ENCODE peak calls at places on chromosomes 1 and 21, in four cellular contexts. One of them, this sample, is unnamed.

GRCh38 chr1:243748706-243749283 is 101.2 kb downstream of the AKT3 start:
- DNase-seq in AG04450: peak; percentile 65
- DNase-seq in cardiac muscle cell: peak; percentile 78
- DNase-seq in hepatocyte: peak; percentile 80
- DNase-seq in this sample: peak; percentile 77

GRCh38 chr1:214662386-214662785 is 59.4 kb downstream of the CENPF start:
- DNase-seq in AG04450: no peak
- DNase-seq in cardiac muscle cell: no peak
- DNase-seq in hepatocyte: no peak
- DNase-seq in this sample: no peak

GRCh38 chr21:16330340-16331319 is 600.8 kb downstream of the USP25 start:
- DNase-seq in hepatocyte: peak; percentile 85
- DNase-seq in cardiac muscle cell: peak; percentile 89
- DNase-seq in AG04450: peak; percentile 44
- DNase-seq in this sample: peak; percentile 39

GRCh38 chr1:6638226-6638625 is 13.6 kb downstream of the THAP3 start:
- DNase-seq in hepatocyte: no peak
- DNase-seq in cardiac muscle cell: no peak
- DNase-seq in AG04450: peak; percentile 49
- DNase-seq in this sample: no peak

GRCh38 chr1:41626616-41627375 is 142.3 kb upstream of the EDN2 start:
- DNase-seq in cardiac muscle cell: no peak
- DNase-seq in hepatocyte: no peak
- DNase-seq in AG04450: no peak
- DNase-seq in this sample: no peak

GRCh38 chr1:26119892-26120608 is 8.4 kb downstream of the PDIK1L start:
- DNase-seq in cardiac muscle cell: no peak
- DNase-seq in hepatocyte: no peak
- DNase-seq in AG04450: no peak
- DNase-seq in this sample: no peak

GRCh38 chr1:181390350-181391080 is 92.8 kb upstream of the CACNA1E start:
- DNase-seq in hepatocyte: no peak
- DNase-seq in cardiac muscle cell: no peak
- DNase-seq in AG04450: no peak
- DNase-seq in this sample: peak; percentile 22

GRCh38 chr1:18557621-18558465 is 72.8 kb upstream of the PAX7 start:
- DNase-seq in hepatocyte: peak; percentile 60
- DNase-seq in cardiac muscle cell: peak; percentile 54
- DNase-seq in AG04450: no peak
- DNase-seq in this sample: no peak

GRCh38 chr21:38751379-38752050 is 54.2 kb upstream of the ETS2 start:
- DNase-seq in hepatocyte: no peak
- DNase-seq in AG04450: no peak
- DNase-seq in cardiac muscle cell: no peak
- DNase-seq in this sample: no peak

GRCh38 chr1:65497276-65497830 is 76.9 kb downstream of the LEPR start:
- DNase-seq in AG04450: no peak
- DNase-seq in cardiac muscle cell: no peak
- DNase-seq in hepatocyte: no peak
- DNase-seq in this sample: no peak

GRCh38 chr21:37145635-37146111 is 72.6 kb downstream of the TTC3 start:
- DNase-seq in hepatocyte: no peak
- DNase-seq in cardiac muscle cell: no peak
- DNase-seq in AG04450: no peak
- DNase-seq in this sample: no peak

GRCh38 chr1:156154317-156154749 is 948 bp downstream of the SEMA4A start:
- DNase-seq in hepatocyte: no peak
- DNase-seq in cardiac muscle cell: no peak
- DNase-seq in AG04450: no peak
- DNase-seq in this sample: no peak

GRCh38 chr1:111837398-111837797 is 81.7 kb downstream of the DDX20 start:
- DNase-seq in cardiac muscle cell: no peak
- DNase-seq in AG04450: no peak
- DNase-seq in hepatocyte: no peak
- DNase-seq in this sample: no peak

GRCh38 chr1:111843177-111843576 is 87.5 kb downstream of the DDX20 start:
- DNase-seq in AG04450: no peak
- DNase-seq in hepatocyte: no peak
- DNase-seq in cardiac muscle cell: no peak
- DNase-seq in this sample: no peak

GRCh38 chr1:111842411-111842810 is 86.7 kb downstream of the DDX20 start:
- DNase-seq in hepatocyte: no peak
- DNase-seq in cardiac muscle cell: no peak
- DNase-seq in AG04450: no peak
- DNase-seq in this sample: no peak

GRCh38 chr1:111841746-111842145 is 86.0 kb downstream of the DDX20 start:
- DNase-seq in hepatocyte: no peak
- DNase-seq in AG04450: no peak
- DNase-seq in cardiac muscle cell: no peak
- DNase-seq in this sample: no peak

GRCh38 chr1:111841189-111841588 is 85.5 kb downstream of the DDX20 start:
- DNase-seq in cardiac muscle cell: no peak
- DNase-seq in AG04450: no peak
- DNase-seq in hepatocyte: no peak
- DNase-seq in this sample: no peak
- H3K27ac ChIP-seq in cardiac muscle cell: no peak overlapping the region
- H3K27ac ChIP-seq in AG04450: no peak overlapping the region
- H3K27ac ChIP-seq in hepatocyte: no peak overlapping the region
- H3K27ac ChIP-seq in this sample: no peak overlapping the region

GRCh38 chr1:201022178-201022823 is 1.2 kb downstream of the KIF21B start:
- DNase-seq in hepatocyte: no peak
- DNase-seq in cardiac muscle cell: no peak
- DNase-seq in AG04450: no peak
- DNase-seq in this sample: no peak

GRCh38 chr1:201021333-201022177 is 2.0 kb downstream of the KIF21B start:
- DNase-seq in cardiac muscle cell: no peak
- DNase-seq in AG04450: no peak
- DNase-seq in hepatocyte: no peak
- DNase-seq in this sample: no peak

GRCh38 chr1:201022824-201023516 is 544 bp downstream of the KIF21B start:
- DNase-seq in cardiac muscle cell: no peak
- DNase-seq in hepatocyte: no peak
- DNase-seq in AG04450: no peak
- DNase-seq in this sample: peak; percentile 54

GRCh38 chr1:201024251-201024998 is 911 bp upstream of the KIF21B start:
- DNase-seq in AG04450: no peak
- DNase-seq in cardiac muscle cell: no peak
- DNase-seq in hepatocyte: no peak
- DNase-seq in this sample: no peak

DNA sequence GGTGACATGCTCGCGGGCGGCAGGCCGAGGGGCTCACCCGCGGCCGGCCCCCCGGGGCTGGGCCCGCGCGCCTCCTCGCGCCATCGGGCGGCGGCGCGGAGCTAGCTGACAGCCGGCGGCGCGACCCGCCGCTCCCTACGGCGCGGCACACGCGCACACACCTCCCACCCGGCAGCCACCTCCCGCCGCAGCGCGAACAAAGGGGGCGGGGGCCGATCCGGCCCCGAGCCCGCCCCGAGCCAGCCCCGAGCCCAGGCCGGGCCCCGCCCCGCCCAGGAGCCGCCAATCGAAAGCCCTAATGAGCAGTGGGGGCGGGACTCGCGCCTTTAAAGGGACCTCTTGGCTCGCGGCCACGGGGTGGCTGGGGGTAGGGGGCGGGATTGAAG is at the start of gene KIF21B:
- DNase-seq in AG04450: no peak
- DNase-seq in cardiac muscle cell: peak; percentile 93
- DNase-seq in hepatocyte: peak; percentile 90
- DNase-seq in this sample: peak; percentile 97
- H3K27ac ChIP-seq in AG04450: no peak within 1 kb of the TSS
- H3K27ac ChIP-seq in cardiac muscle cell: no peak within 1 kb of the TSS
- H3K27ac ChIP-seq in hepatocyte: no peak within 1 kb of the TSS
- H3K27ac ChIP-seq in this sample: no peak within 1 kb of the TSS

GRCh38 chr1:204640578-204640977 is 45.0 kb downstream of the LRRN2 start:
- DNase-seq in hepatocyte: no peak
- DNase-seq in cardiac muscle cell: no peak
- DNase-seq in AG04450: no peak
- DNase-seq in this sample: no peak

GRCh38 chr1:204634260-204634910 is 51.2 kb downstream of the LRRN2 start:
- DNase-seq in cardiac muscle cell: no peak
- DNase-seq in AG04450: no peak
- DNase-seq in hepatocyte: no peak
- DNase-seq in this sample: no peak

GRCh38 chr1:204641455-204641854 is 44.1 kb downstream of the LRRN2 start:
- DNase-seq in AG04450: no peak
- DNase-seq in cardiac muscle cell: no peak
- DNase-seq in hepatocyte: no peak
- DNase-seq in this sample: no peak

GRCh38 chr1:204641936-204642335 is 43.6 kb downstream of the LRRN2 start:
- DNase-seq in hepatocyte: no peak
- DNase-seq in AG04450: no peak
- DNase-seq in cardiac muscle cell: no peak
- DNase-seq in this sample: no peak

DNA sequence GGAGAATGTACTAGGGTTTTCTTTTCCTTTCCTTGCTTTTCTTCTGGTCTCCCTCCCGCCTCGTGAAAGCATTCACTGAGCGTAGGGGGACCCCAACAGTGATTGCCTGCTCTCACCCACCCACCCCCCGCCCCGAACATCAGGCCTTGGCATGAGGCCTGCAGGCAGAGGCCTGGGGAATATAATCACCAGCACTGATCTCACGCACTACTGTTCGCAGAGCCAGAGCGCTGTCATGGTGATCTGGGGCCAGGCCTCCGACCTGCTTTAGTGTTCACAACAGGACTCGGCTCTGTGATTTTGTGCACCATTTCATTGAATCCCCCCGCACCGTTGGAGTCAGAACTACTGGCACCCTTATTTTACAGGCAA is 47.6 kb downstream of the LRRN2 start:
- DNase-seq in AG04450: no peak
- DNase-seq in hepatocyte: peak; percentile 55
- DNase-seq in cardiac muscle cell: no peak
- DNase-seq in this sample: peak; percentile 84
- H3K27ac ChIP-seq in AG04450: no peak overlapping the region
- H3K27ac ChIP-seq in hepatocyte: peak overlapping the region; percentile 86
- H3K27ac ChIP-seq in cardiac muscle cell: no peak overlapping the region
- H3K27ac ChIP-seq in this sample: no peak overlapping the region

DNA sequence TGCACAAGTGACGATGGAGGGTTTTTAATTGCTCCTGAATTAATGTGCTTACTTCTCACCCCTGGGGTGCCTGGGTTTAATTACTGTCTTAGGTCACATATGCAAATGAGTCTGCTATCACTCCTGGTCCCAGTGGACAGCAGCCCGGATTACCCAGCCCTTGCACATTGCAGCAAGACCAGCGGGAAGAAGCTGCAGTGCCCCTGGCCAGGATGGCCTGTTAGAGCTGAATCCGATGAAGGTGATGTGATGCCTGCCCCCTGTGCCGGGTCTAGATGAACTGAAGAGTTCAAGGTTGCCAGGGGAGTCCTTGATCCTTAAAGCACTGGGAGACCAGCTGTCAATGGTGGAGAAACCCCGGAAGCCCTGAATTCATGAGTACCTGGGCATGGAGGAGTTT is 24.2 kb downstream of the ENO1 start:
- DNase-seq in AG04450: no peak
- DNase-seq in hepatocyte: no peak
- DNase-seq in cardiac muscle cell: no peak
- DNase-seq in this sample: no peak
- H3K27ac ChIP-seq in AG04450: no peak overlapping the region
- H3K27ac ChIP-seq in hepatocyte: no peak overlapping the region
- H3K27ac ChIP-seq in cardiac muscle cell: peak overlapping the region; percentile 62
- H3K27ac ChIP-seq in this sample: no peak overlapping the region

DNA sequence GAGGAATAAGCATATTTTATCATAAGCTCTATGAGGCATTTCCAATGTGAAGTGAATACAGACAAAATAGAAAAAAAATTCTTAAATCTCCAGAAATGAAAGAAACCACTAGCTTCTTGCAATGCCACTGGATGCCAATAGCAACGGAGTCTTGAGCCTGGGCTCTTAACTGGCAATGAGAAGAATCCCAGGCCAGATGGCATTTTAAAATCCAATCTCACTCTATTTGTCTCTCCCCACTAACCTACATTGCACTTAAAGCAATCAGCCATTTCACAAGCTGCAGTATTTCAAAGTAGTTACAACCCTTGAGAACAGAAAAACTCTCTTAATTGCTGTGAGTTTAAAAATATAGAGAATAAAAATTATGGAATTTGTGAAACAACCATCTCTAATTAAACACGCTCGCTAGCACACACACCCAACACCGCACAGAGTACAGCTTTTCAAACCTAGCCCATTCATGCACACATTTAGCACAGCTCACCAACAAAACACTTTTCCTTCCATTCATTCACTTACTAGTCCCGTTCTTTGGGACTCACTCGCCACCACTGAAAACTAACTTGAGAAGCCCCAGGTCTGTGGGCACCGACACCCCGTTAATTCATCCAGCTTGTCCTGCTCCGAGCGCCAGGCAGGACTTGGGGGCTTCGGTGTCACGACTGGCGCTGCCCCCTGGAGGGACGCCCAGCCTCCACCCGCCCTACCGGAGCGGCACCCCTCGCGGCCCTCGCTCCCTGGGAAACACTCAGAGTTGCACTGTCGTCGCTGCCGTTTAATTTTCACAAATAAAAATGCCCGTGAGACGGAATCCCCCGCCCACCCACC is 1.1 kb downstream of the DDAH1 start:
- DNase-seq in hepatocyte: no peak
- DNase-seq in AG04450: no peak
- DNase-seq in cardiac muscle cell: no peak
- DNase-seq in this sample: peak; percentile 37
- H3K27ac ChIP-seq in hepatocyte: peak overlapping the region; percentile 94
- H3K27ac ChIP-seq in AG04450: peak overlapping the region; percentile 75
- H3K27ac ChIP-seq in cardiac muscle cell: no peak overlapping the region
- H3K27ac ChIP-seq in this sample: peak overlapping the region; percentile 96

GRCh38 chr1:23008901-23009300 is 6.8 kb downstream of the TEX46 start:
- DNase-seq in cardiac muscle cell: no peak
- DNase-seq in hepatocyte: no peak
- DNase-seq in AG04450: no peak
- DNase-seq in this sample: no peak

GRCh38 chr1:23013657-23014056 is 2.0 kb downstream of the TEX46 start:
- DNase-seq in cardiac muscle cell: peak; percentile 13
- DNase-seq in hepatocyte: no peak
- DNase-seq in AG04450: no peak
- DNase-seq in this sample: no peak

GRCh38 chr1:23007106-23007505 is 8.5 kb downstream of the TEX46 start:
- DNase-seq in cardiac muscle cell: no peak
- DNase-seq in AG04450: no peak
- DNase-seq in hepatocyte: no peak
- DNase-seq in this sample: no peak

DNA sequence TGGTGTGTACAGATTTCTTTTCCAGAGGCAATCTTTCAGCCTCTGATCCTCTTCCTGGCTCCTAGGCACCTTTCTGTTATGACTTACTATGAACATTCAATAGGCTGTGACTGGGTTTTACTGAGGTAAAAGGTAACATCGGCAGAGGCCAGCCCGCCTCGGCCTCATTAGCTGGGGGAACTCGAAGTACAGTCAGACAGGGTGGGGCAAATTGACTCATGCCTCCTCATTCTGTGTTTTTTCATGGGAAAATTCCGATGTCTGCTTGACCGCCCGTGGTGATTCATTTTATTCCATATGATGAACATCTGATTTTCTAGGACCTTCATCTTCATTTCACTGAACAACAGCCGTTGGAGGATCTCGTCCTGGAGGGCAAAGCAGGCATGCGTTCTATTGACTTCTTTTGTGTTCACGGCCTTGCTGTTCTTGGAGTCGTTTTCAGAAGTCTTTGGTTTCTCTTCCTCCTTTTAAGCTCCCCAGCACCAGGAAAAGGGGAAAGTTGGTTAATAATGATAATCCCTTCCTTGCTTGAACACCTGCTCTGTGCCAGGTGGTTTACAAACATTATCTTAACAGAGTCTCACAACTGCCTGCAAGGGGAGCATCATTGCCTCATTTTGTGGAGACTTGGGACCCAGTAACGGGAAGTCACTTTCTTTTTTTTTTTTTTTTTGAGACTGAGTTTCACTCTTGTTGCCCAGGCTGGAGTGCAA is 4.8 kb downstream of the TEX46 start:
- DNase-seq in cardiac muscle cell: no peak
- DNase-seq in hepatocyte: peak; percentile 20
- DNase-seq in AG04450: no peak
- DNase-seq in this sample: no peak
- H3K27ac ChIP-seq in cardiac muscle cell: no peak overlapping the region
- H3K27ac ChIP-seq in hepatocyte: no peak overlapping the region
- H3K27ac ChIP-seq in AG04450: no peak overlapping the region
- H3K27ac ChIP-seq in this sample: no peak overlapping the region